ENCODE peak calls at places on chromosomes 16 and 17, in ten cellular contexts. L is IMR-90, E is cardiac fibroblast, N is H1, T is bronchial epithelial cell, U is HL-60, X is dorsolateral prefrontal cortex, A is brain microvascular endothelial cell, Y is neuronal stem cell, C is skeletal muscle cell. F is an unnamed sample.

GRCh38 chr16:346587-346986 is 5.9 kb downstream of the AXIN1 start:
- DNase-seq in L (peak; percentile 68), C (no peak), N (peak; percentile 40), A (no peak), Y (no peak), T (peak; percentile 92), U (no peak), E (no peak), X (no peak), F (no peak)

GRCh38 chr16:51286272-51286671 is 135.2 kb upstream of the SALL1 start:
- DNase-seq in C (no peak), T (no peak), N (no peak), E (no peak), A (no peak), L (no peak), U (no peak), X (no peak), Y (no peak), F (no peak)

GRCh38 chr17:19346351-19347255 is 15.9 kb downstream of the B9D1 start:
- DNase-seq in Y (no peak), C (peak; percentile 75), X (no peak), A (peak; percentile 85), L (peak; percentile 91), N (no peak), E (peak; percentile 94), U (no peak), T (peak; percentile 53), F (peak; percentile 80)

GRCh38 chr16:49271363-49271762 is 10.3 kb downstream of the CBLN1 start:
- DNase-seq in A (no peak), U (no peak), N (no peak), T (no peak), C (no peak), Y (no peak), E (no peak), X (no peak), L (no peak), F (no peak)

GRCh38 chr16:66150691-66151090 is 215.8 kb upstream of the CDH5 start:
- DNase-seq in A (no peak), U (peak; percentile 49), E (peak; percentile 24), C (no peak), X (no peak), T (peak; percentile 70), Y (no peak), N (no peak), L (peak; percentile 28), F (no peak)

GRCh38 chr17:77728022-77728671 is 230.4 kb upstream of the TNRC6C start:
- DNase-seq in U (no peak), N (peak; percentile 41), X (no peak), A (peak; percentile 6), E (peak; percentile 14), L (no peak), C (no peak), T (peak; percentile 2), Y (no peak), F (peak; percentile 82)

GRCh38 chr17:5912927-5913565 is 157.1 kb upstream of the WSCD1 start:
- DNase-seq in T (no peak), N (no peak), X (no peak), L (no peak), U (no peak), E (no peak), A (no peak), C (no peak), Y (no peak), F (no peak)

GRCh38 chr16:74740795-74741304 is 33.8 kb downstream of the FA2H start:
- DNase-seq in N (no peak), E (no peak), U (no peak), L (no peak), T (peak; percentile 73), C (no peak), Y (no peak), X (peak; percentile 68), A (no peak), F (peak; percentile 26)

GRCh38 chr16:11621920-11622651 is 35.4 kb upstream of the LITAF start:
- DNase-seq in Y (no peak), A (no peak), E (no peak), U (no peak), X (no peak), T (no peak), L (no peak), N (no peak), C (no peak), F (no peak)

GRCh38 chr17:78883533-78884131 is 19.4 kb downstream of the CEP295NL start:
- DNase-seq in A (peak; percentile 89), X (peak; percentile 76), T (peak; percentile 13), L (peak; percentile 97), C (peak; percentile 93), U (peak; percentile 70), E (peak; percentile 96), Y (peak; percentile 87), N (peak; percentile 68), F (peak; percentile 86)

GRCh38 chr17:78885956-78886355 is 17.0 kb downstream of the CEP295NL start:
- DNase-seq in C (no peak), T (no peak), A (no peak), N (no peak), L (no peak), U (no peak), X (no peak), E (no peak), Y (no peak), F (no peak)

GRCh38 chr17:78886954-78887353 is 16.0 kb downstream of the CEP295NL start:
- DNase-seq in A (no peak), E (no peak), X (no peak), C (no peak), N (no peak), U (no peak), L (no peak), T (no peak), Y (no peak), F (no peak)

GRCh38 chr17:78884148-78884870 is 18.7 kb downstream of the CEP295NL start:
- DNase-seq in E (no peak), C (no peak), X (peak; percentile 54), N (peak; percentile 62), T (no peak), Y (no peak), L (no peak), A (no peak), U (no peak), F (no peak)

GRCh38 chr17:78884876-78885667 is 17.9 kb downstream of the CEP295NL start:
- DNase-seq in E (no peak), C (no peak), X (no peak), U (no peak), N (no peak), T (no peak), Y (no peak), L (no peak), A (no peak), F (no peak)
- H3K4me3 ChIP-seq in E (no peak overlapping the region), C (no peak overlapping the region), X (peak overlapping the region; percentile 57), U (no peak overlapping the region), N (no peak overlapping the region), T (no peak overlapping the region), Y (no peak overlapping the region), L (no peak overlapping the region), A (no peak overlapping the region), F (peak overlapping the region; percentile 46)

GRCh38 chr17:81212365-81212764 is 10.4 kb downstream of the CEP131 start:
- DNase-seq in U (no peak), X (no peak), N (no peak), L (no peak), C (no peak), A (no peak), Y (no peak), T (no peak), E (no peak), F (no peak)
- H3K4me3 ChIP-seq in U (no peak overlapping the region), X (no peak overlapping the region), N (no peak overlapping the region), L (no peak overlapping the region), C (no peak overlapping the region), A (no peak overlapping the region), Y (peak overlapping the region; percentile 15), T (no peak overlapping the region), E (no peak overlapping the region), F (no peak overlapping the region)

GRCh38 chr17:4706121-4706520 is 2.2 kb upstream of the PELP1 start:
- DNase-seq in U (no peak), X (no peak), N (no peak), A (peak; percentile 28), L (peak; percentile 78), E (peak; percentile 23), T (peak; percentile 20), Y (no peak), C (peak; percentile 23), F (no peak)

GRCh38 chr17:4708436-4708835 is 2.0 kb upstream of the ARRB2 start:
- DNase-seq in Y (no peak), U (peak; percentile 24), E (peak; percentile 25), T (no peak), A (no peak), L (no peak), C (no peak), N (peak; percentile 64), X (no peak), F (no peak)

GRCh38 chr17:4704991-4705390 is 1.1 kb upstream of the PELP1 start:
- DNase-seq in Y (no peak), E (no peak), C (no peak), U (no peak), L (no peak), N (no peak), X (no peak), A (no peak), T (no peak), F (no peak)

DNA sequence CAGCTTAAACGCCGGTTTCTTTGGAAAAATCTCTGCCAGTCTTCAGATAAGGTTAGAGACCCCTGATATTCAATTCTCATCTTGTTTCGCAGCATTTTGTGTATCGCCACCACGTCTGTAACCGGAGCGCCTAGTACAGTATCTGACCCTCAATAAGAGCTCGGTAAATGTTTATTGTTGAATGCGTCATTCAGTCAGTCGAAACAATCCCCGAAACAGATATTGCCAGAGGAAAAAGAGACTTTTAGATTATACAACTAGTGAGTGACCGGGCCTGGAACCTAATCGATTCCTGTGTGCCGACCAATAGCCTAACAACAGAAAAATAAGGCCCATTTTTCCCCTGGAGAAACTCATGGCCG is 626 bp downstream of the PELP1 start:
- DNase-seq in X (no peak), T (peak; percentile 10), Y (no peak), N (no peak), A (no peak), C (no peak), E (no peak), U (no peak), L (peak; percentile 5), F (no peak)
- H3K4me3 ChIP-seq in X (peak overlapping the region; percentile 96), T (peak overlapping the region; percentile 72), Y (peak overlapping the region; percentile 94), N (peak overlapping the region; percentile 97), A (peak overlapping the region; percentile 95), C (peak overlapping the region; percentile 99), E (peak overlapping the region; percentile 98), U (peak overlapping the region; percentile 86), L (peak overlapping the region; percentile 94), F (peak overlapping the region; percentile 92)

DNA sequence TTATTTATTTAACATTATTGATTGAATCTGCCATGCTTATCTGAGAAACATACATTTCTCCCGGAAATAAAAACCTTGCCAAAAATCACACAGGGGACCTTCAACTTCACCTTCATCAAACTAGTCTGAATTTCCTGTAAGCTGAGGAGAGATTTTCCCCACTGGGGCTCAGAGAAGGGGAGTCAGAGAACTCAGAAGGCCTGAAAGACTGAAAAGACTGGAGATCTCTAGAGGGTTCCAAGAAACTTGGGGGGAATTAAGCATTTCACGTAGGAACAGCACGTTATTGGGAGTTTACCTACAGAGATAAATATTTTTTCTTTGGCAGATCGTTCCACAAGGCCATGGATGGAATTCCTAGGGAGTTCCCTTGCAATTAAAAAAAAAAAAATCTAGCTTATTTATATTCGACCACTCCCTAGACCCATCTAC is 528 bp upstream of the NOL11 start:
- DNase-seq in L (no peak), C (no peak), N (no peak), E (no peak), X (no peak), T (no peak), Y (no peak), U (no peak), A (no peak), F (no peak)
- H3K4me3 ChIP-seq in L (peak overlapping the region; percentile 46), C (peak overlapping the region; percentile 67), N (peak overlapping the region; percentile 23), E (peak overlapping the region; percentile 56), X (peak overlapping the region; percentile 94), T (peak overlapping the region; percentile 75), Y (peak overlapping the region; percentile 51), U (peak overlapping the region; percentile 41), A (peak overlapping the region; percentile 99), F (peak overlapping the region; percentile 90)

F was measured in tibial nerve.